ENCODE peak calls at places on chromosomes 7 and 10, in seven cellular contexts. R, E, I, K, Z, G and S are unnamed samples.

GRCh38 chr7:30252885-30253795 is 31.3 kb upstream of the ZNRF2 start:
- DNase-seq in R (no peak), K (peak), E (no peak), Z (no peak), I (peak), G (no peak), S (no peak)

GRCh38 chr7:80954181-80954580 is 35.3 kb upstream of the SEMA3C start:
- DNase-seq in G (no peak), K (no peak), Z (no peak), E (no peak), I (no peak), R (no peak), S (no peak)

GRCh38 chr7:108382932-108383331 is 73.3 kb downstream of the NRCAM start:
- DNase-seq in I (no peak), Z (no peak), R (no peak), E (no peak), K (no peak), G (no peak), S (no peak)

GRCh38 chr10:71268751-71269150 is 50.3 kb upstream of the SLC29A3 start:
- DNase-seq in G (no peak), I (no peak), K (peak), R (no peak), Z (no peak), E (no peak), S (no peak)

GRCh38 chr10:117221156-117221711 is 19.7 kb upstream of the SLC18A2 start:
- DNase-seq in R (no peak), Z (no peak), G (no peak), E (no peak), K (no peak), I (no peak), S (peak)

GRCh38 chr7:5077740-5078139 is 32.1 kb downstream of the RBAK start:
- DNase-seq in G (no peak), R (no peak), K (no peak), E (no peak), Z (no peak), I (peak), S (no peak)

GRCh38 chr7:94368371-94368791 is 26.3 kb upstream of the COL1A2 start:
- DNase-seq in G (no peak), R (no peak), E (no peak), I (no peak), K (peak), Z (no peak), S (no peak)

GRCh38 chr7:3068568-3068967 is 24.9 kb upstream of the CARD11 start:
- DNase-seq in E (no peak), Z (peak), G (no peak), K (no peak), I (peak), R (no peak), S (no peak)

GRCh38 chr10:13092446-13093102 is 7.4 kb upstream of the OPTN start:
- DNase-seq in K (no peak), E (no peak), R (no peak), G (no peak), Z (no peak), I (no peak), S (no peak)

GRCh38 chr7:50531928-50532327 is 33.3 kb downstream of the DDC start:
- DNase-seq in Z (no peak), I (no peak), R (no peak), K (no peak), G (no peak), E (peak), S (peak)

GRCh38 chr7:3991771-3992231 is 690.3 kb upstream of the FOXK1 start:
- DNase-seq in Z (no peak), I (no peak), G (no peak), R (no peak), K (no peak), E (no peak), S (no peak)

GRCh38 chr7:147535619-147536200 is 1054.9 kb upstream of the C7orf33 start:
- DNase-seq in Z (no peak), I (no peak), K (peak), E (no peak), R (no peak), G (no peak), S (no peak)